ENCODE peak calls at places on chromosome 10, in seven cellular contexts. M is transverse colon; C is fibroblast of lung; H is CD8-positive, alpha-beta T cell; U is H1; Z is lung; A is cardiac muscle cell. G is an unnamed sample. For H3K4me1, the result is how much of the 10 kb centered on the place peaks cover.

GRCh38 chr10:60890811-60891210 is 53.2 kb downstream of the RHOBTB1 start:
- DNase-seq in M (no peak), C (no peak), H (no peak), U (no peak), Z (no peak), A (no peak), G (no peak)

GRCh38 chr10:80477813-80478212 is 23.7 kb downstream of the TSPAN14 start:
- DNase-seq in M (no peak), C (peak), H (no peak), U (no peak), Z (no peak), A (no peak), G (no peak)

GRCh38 chr10:6406220-6407033 is 173.6 kb downstream of the PRKCQ start:
- DNase-seq in M (no peak), C (peak), H (no peak), U (no peak), Z (no peak), A (no peak), G (no peak)

GRCh38 chr10:74081192-74081803 is 69.3 kb downstream of the AP3M1 start:
- DNase-seq in M (peak), C (peak), H (peak), U (no peak), Z (peak), A (peak), G (peak)

GRCh38 chr10:102850025-102850518 is 4.0 kb upstream of the BORCS7 start:
- DNase-seq in M (no peak), C (no peak), H (no peak), U (no peak), Z (no peak), A (no peak), G (no peak)

GRCh38 chr10:119104653-119105024 is 726 bp downstream of the DENND10 start:
- DNase-seq in M (peak), C (peak), H (no peak), U (peak), Z (no peak), A (peak), G (peak)

GRCh38 chr10:113019096-113019495 is 69.0 kb downstream of the TCF7L2 start:
- DNase-seq in M (no peak), C (no peak), H (no peak), U (no peak), Z (no peak), A (no peak), G (no peak)

GRCh38 chr10:128843972-128844371 is 623.1 kb upstream of the MGMT start:
- DNase-seq in M (no peak), C (no peak), H (no peak), U (no peak), Z (no peak), A (peak), G (no peak)

GRCh38 chr10:78407009-78407711 is 373.5 kb downstream of the RPS24 start:
- DNase-seq in M (peak), C (peak), H (peak), U (peak), Z (peak), A (peak), G (peak)

GRCh38 chr10:110313674-110314073 is 9.0 kb upstream of the SMNDC1 start:
- DNase-seq in M (no peak), C (no peak), H (no peak), U (no peak), Z (no peak), A (no peak), G (no peak)

GRCh38 chr10:74589226-74589673 is 237.2 kb upstream of the KAT6B start:
- DNase-seq in M (peak), C (peak), H (peak), U (no peak), Z (peak), A (peak), G (peak)

GRCh38 chr10:43867667-43868361 is 219.1 kb upstream of the ZNF32 start:
- DNase-seq in M (no peak), C (peak), H (no peak), U (peak), Z (no peak), A (no peak), G (no peak)

GRCh38 chr10:124001391-124002260 is 91.8 kb downstream of the CHST15 start:
- DNase-seq in M (no peak), C (no peak), H (no peak), U (no peak), Z (peak), A (no peak), G (peak)

GRCh38 chr10:33314788-33315561 is 19.5 kb downstream of the NRP1 start:
- DNase-seq in M (no peak), C (peak), H (no peak), U (no peak), Z (no peak), A (no peak), G (no peak)

DNA sequence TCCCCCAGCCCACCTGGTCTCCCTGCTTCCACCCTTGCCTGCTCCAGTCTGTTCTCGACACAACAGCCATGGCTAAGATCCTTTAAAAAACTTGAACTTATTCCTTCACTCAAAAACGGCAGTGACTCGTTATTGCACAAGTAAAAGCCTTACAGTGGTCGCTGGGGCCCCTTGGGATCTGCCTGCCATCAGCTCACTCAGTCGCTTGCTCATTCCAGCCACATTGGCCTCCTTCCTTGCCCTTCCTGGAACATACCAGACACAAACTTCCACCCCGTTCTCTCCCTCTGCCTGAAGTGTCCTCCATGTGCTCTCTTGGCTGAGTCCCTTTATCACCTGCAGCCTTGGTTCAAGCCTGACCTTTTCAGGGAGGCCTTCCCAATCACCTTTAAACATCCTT is 4.7 kb downstream of the CCNY start:
- DNase-seq in M (no peak), C (no peak), H (no peak), U (no peak), Z (peak), A (peak), G (no peak)
- H3K4me3 ChIP-seq in M (no peak), C (no peak), H (no peak), U (no peak), Z (no peak), A (no peak), G (no peak)

GRCh38 chr10:92126100-92126650 is 164.7 kb downstream of the CPEB3 start:
- DNase-seq in M (no peak), C (peak), H (no peak), U (no peak), Z (no peak), A (no peak), G (no peak)
- H3K4me1 ChIP-seq in M (under half), C (under half), H (under half), U (under half), Z (under half), A (under half), G (under half)

GRCh38 chr10:127736915-127737562 is at the start of gene FOXI2:
- DNase-seq in M (no peak), C (no peak), H (no peak), U (no peak), Z (no peak), A (peak), G (no peak)
- H3K4me3 ChIP-seq in M (peak), C (no peak), H (no peak), U (peak), Z (no peak), A (no peak), G (no peak)

DNA sequence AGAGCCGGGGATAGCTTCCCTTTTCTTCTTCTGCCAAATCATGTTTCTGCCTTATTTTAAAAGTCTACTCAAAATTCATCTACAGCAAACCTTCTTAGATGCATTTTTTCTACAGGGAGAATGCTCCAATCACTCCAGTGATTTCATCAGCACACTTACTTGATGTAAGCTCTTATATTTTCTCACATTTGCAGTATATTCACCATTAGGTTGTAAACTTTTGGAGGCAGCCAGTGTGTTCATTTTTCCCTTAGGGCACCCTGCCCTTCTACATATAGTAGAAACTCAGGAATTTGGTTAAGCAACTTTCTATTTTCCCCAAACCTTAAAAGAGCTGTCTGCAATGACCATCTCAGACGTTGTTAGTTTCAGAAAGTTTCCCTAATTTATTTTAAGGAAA is 12.4 kb upstream of the ACTA2 start:
- DNase-seq in M (no peak), C (no peak), H (no peak), U (no peak), Z (no peak), A (no peak), G (no peak)
- H3K4me1 ChIP-seq in M (under half), C (under half), H (under half), U (under half), Z (under half), A (under half), G (under half)